ENCODE peak calls at places on chromosomes 3 and 15, in seven cellular contexts. One of them, this sample, is unnamed.

GRCh38 chr3:157523814-157524213 is 20.6 kb upstream of the VEPH1 start:
- DNase-seq in NCI-H446: no peak
- DNase-seq in NCI-H774: no peak
- DNase-seq in T-helper 9 cell: no peak
- DNase-seq in anterior cingulate cortex: no peak
- DNase-seq in immature natural killer cell: no peak
- DNase-seq in GM12865: no peak
- DNase-seq in this sample: no peak

GRCh38 chr3:136955813-136956212 is 2.0 kb upstream of the IL20RB start:
- DNase-seq in NCI-H446: no peak
- DNase-seq in NCI-H774: no peak
- DNase-seq in T-helper 9 cell: no peak
- DNase-seq in anterior cingulate cortex: no peak
- DNase-seq in immature natural killer cell: no peak
- DNase-seq in GM12865: no peak
- DNase-seq in this sample: no peak

GRCh38 chr3:11350374-11350773 is 78.2 kb downstream of the ATG7 start:
- DNase-seq in NCI-H446: no peak
- DNase-seq in NCI-H774: no peak
- DNase-seq in T-helper 9 cell: no peak
- DNase-seq in anterior cingulate cortex: no peak
- DNase-seq in immature natural killer cell: no peak
- DNase-seq in GM12865: no peak
- DNase-seq in this sample: no peak

GRCh38 chr3:74613060-74613459 is 1.4 kb downstream of the CNTN3 start:
- DNase-seq in NCI-H446: no peak
- DNase-seq in NCI-H774: no peak
- DNase-seq in T-helper 9 cell: no peak
- DNase-seq in anterior cingulate cortex: no peak
- DNase-seq in immature natural killer cell: no peak
- DNase-seq in GM12865: no peak
- DNase-seq in this sample: no peak

GRCh38 chr3:106913111-106913698 is 464.0 kb upstream of the CCDC54 start:
- DNase-seq in NCI-H446: no peak
- DNase-seq in NCI-H774: no peak
- DNase-seq in T-helper 9 cell: no peak
- DNase-seq in anterior cingulate cortex: no peak
- DNase-seq in immature natural killer cell: no peak
- DNase-seq in GM12865: no peak
- DNase-seq in this sample: no peak

GRCh38 chr15:75731248-75732100 is 18.8 kb upstream of the CSPG4 start:
- DNase-seq in NCI-H446: no peak
- DNase-seq in NCI-H774: no peak
- DNase-seq in T-helper 9 cell: no peak
- DNase-seq in anterior cingulate cortex: no peak
- DNase-seq in immature natural killer cell: no peak
- DNase-seq in GM12865: no peak
- DNase-seq in this sample: no peak

GRCh38 chr15:65408370-65409283 is 14.1 kb downstream of the IGDCC4 start:
- DNase-seq in NCI-H446: no peak
- DNase-seq in NCI-H774: no peak
- DNase-seq in T-helper 9 cell: no peak
- DNase-seq in anterior cingulate cortex: no peak
- DNase-seq in immature natural killer cell: no peak
- DNase-seq in GM12865: no peak
- DNase-seq in this sample: no peak

GRCh38 chr3:11610044-11610671 is 33.6 kb downstream of the VGLL4 start:
- DNase-seq in NCI-H446: no peak
- DNase-seq in NCI-H774: no peak
- DNase-seq in T-helper 9 cell: no peak
- DNase-seq in anterior cingulate cortex: no peak
- DNase-seq in immature natural killer cell: peak; percentile 53
- DNase-seq in GM12865: no peak
- DNase-seq in this sample: no peak

GRCh38 chr3:140292684-140293083 is 357.7 kb downstream of the CLSTN2 start:
- DNase-seq in NCI-H446: no peak
- DNase-seq in NCI-H774: peak; percentile 6
- DNase-seq in T-helper 9 cell: no peak
- DNase-seq in anterior cingulate cortex: no peak
- DNase-seq in immature natural killer cell: no peak
- DNase-seq in GM12865: no peak
- DNase-seq in this sample: no peak

GRCh38 chr3:115401891-115402501 is 221.3 kb upstream of the GAP43 start:
- DNase-seq in NCI-H446: no peak
- DNase-seq in NCI-H774: no peak
- DNase-seq in T-helper 9 cell: no peak
- DNase-seq in anterior cingulate cortex: no peak
- DNase-seq in immature natural killer cell: no peak
- DNase-seq in GM12865: no peak
- DNase-seq in this sample: no peak

This sample was measured in NAMALWA.